ENCODE peak calls at places on chromosome X, in seven cellular contexts. Z, F, K, A, W, H and S are unnamed samples.

GRCh38 chrX:44872817-44873414 is at the start of gene KDM6A:
- DNase-seq in Z (peak), F (peak), K (peak), A (peak), W (peak), H (peak), S (peak)

GRCh38 chrX:132277953-132278614 is 58.8 kb upstream of the RAP2C start:
- DNase-seq in Z (no peak), F (no peak), K (no peak), A (no peak), W (no peak), H (no peak), S (no peak)

GRCh38 chrX:27336466-27337091 is 126.6 kb downstream of the PPP4R3C start:
- DNase-seq in Z (peak), F (peak), K (peak), A (peak), W (peak), H (peak), S (peak)

GRCh38 chrX:114508836-114509235 is 75.0 kb upstream of the HTR2C start:
- DNase-seq in Z (no peak), F (no peak), K (no peak), A (peak), W (no peak), H (peak), S (no peak)

GRCh38 chrX:73812256-73812655 is 249.3 kb downstream of the CHIC1 start:
- DNase-seq in Z (no peak), F (no peak), K (no peak), A (peak), W (no peak), H (no peak), S (no peak)

GRCh38 chrX:54166915-54167314 is 16.1 kb downstream of the FAM120C start:
- DNase-seq in Z (no peak), F (no peak), K (no peak), A (no peak), W (no peak), H (peak), S (no peak)

GRCh38 chrX:17042046-17042445 is 95.6 kb downstream of the REPS2 start:
- DNase-seq in Z (no peak), F (no peak), K (no peak), A (no peak), W (no peak), H (peak), S (no peak)

GRCh38 chrX:16552546-16552945 is 97.4 kb upstream of the S100G start:
- DNase-seq in Z (no peak), F (no peak), K (no peak), A (peak), W (no peak), H (peak), S (no peak)

GRCh38 chrX:45228126-45228525 is 27.4 kb upstream of the DIPK2B start:
- DNase-seq in Z (no peak), F (no peak), K (no peak), A (no peak), W (no peak), H (no peak), S (no peak)

GRCh38 chrX:331145-331771 is 12.7 kb upstream of the GTPBP6 start:
- DNase-seq in Z (no peak), F (peak), K (no peak), A (peak), W (no peak), H (peak), S (no peak)

GRCh38 chrX:107935664-107936433 is 46.3 kb downstream of the TEX13B start:
- DNase-seq in Z (no peak), F (peak), K (no peak), A (peak), W (peak), H (peak), S (no peak)

GRCh38 chrX:26649534-26649933 is 433.6 kb downstream of the MAGEB5 start:
- DNase-seq in Z (peak), F (no peak), K (no peak), A (peak), W (peak), H (peak), S (no peak)

GRCh38 chrX:76148753-76149152 is 24.1 kb upstream of the PBDC1 start:
- DNase-seq in Z (peak), F (peak), K (no peak), A (peak), W (peak), H (peak), S (no peak)

GRCh38 chrX:152819732-152820131 is 10.8 kb downstream of the CETN2 start:
- DNase-seq in Z (no peak), F (no peak), K (no peak), A (peak), W (no peak), H (peak), S (no peak)

GRCh38 chrX:42746606-42747005 is 31.4 kb downstream of the PPP1R2C start:
- DNase-seq in Z (no peak), F (no peak), K (no peak), A (peak), W (no peak), H (peak), S (no peak)

GRCh38 chrX:139691843-139692505 is 16.0 kb downstream of the MCF2 start:
- DNase-seq in Z (no peak), F (peak), K (peak), A (peak), W (peak), H (no peak), S (no peak)

GRCh38 chrX:21721175-21721574 is 36.7 kb downstream of the SMPX start:
- DNase-seq in Z (no peak), F (no peak), K (no peak), A (peak), W (no peak), H (no peak), S (no peak)

GRCh38 chrX:154827194-154827593 is 7.3 kb downstream of the SMIM9 start:
- DNase-seq in Z (no peak), F (no peak), K (no peak), A (no peak), W (no peak), H (no peak), S (no peak)

GRCh38 chrX:38850807-38851533 is 49.7 kb downstream of the MID1IP1 start:
- DNase-seq in Z (no peak), F (no peak), K (no peak), A (no peak), W (no peak), H (no peak), S (no peak)

GRCh38 chrX:139200793-139201192 is 329.7 kb upstream of the F9 start:
- DNase-seq in Z (no peak), F (no peak), K (no peak), A (peak), W (no peak), H (peak), S (no peak)

GRCh38 chrX:2820131-2820771 is 8.5 kb upstream of the GYG2 start:
- DNase-seq in Z (no peak), F (peak), K (no peak), A (no peak), W (peak), H (no peak), S (no peak)

GRCh38 chrX:133909888-133910287 is 75.5 kb downstream of the GPC3 start:
- DNase-seq in Z (no peak), F (no peak), K (no peak), A (no peak), W (no peak), H (no peak), S (no peak)

GRCh38 chrX:123087326-123087725 is 96.8 kb upstream of the GRIA3 start:
- DNase-seq in Z (peak), F (no peak), K (no peak), A (peak), W (no peak), H (no peak), S (no peak)

GRCh38 chrX:40434947-40435346 is 145.8 kb upstream of the ATP6AP2 start:
- DNase-seq in Z (no peak), F (peak), K (no peak), A (peak), W (peak), H (peak), S (no peak)

GRCh38 chrX:70434914-70435586 is 9.6 kb upstream of the DLG3 start:
- DNase-seq in Z (no peak), F (no peak), K (no peak), A (peak), W (peak), H (peak), S (no peak)

GRCh38 chrX:125744914-125745313 is 421.2 kb downstream of the DCAF12L2 start:
- DNase-seq in Z (no peak), F (no peak), K (no peak), A (no peak), W (no peak), H (no peak), S (no peak)

GRCh38 chrX:154436597-154437397 is at the start of gene GDI1:
- DNase-seq in Z (no peak), F (peak), K (no peak), A (peak), W (peak), H (peak), S (no peak)

GRCh38 chrX:1468250-1468772 is 15.6 kb upstream of the ASMTL start:
- DNase-seq in Z (no peak), F (peak), K (no peak), A (peak), W (no peak), H (no peak), S (no peak)

GRCh38 chrX:5646818-5647217 is 581.8 kb downstream of the NLGN4X start:
- DNase-seq in Z (no peak), F (no peak), K (no peak), A (no peak), W (no peak), H (no peak), S (no peak)

GRCh38 chrX:320126-320783 is 1.7 kb upstream of the GTPBP6 start:
- DNase-seq in Z (no peak), F (no peak), K (no peak), A (peak), W (no peak), H (peak), S (no peak)

GRCh38 chrX:42803320-42803719 is 25.4 kb upstream of the PPP1R2C start:
- DNase-seq in Z (no peak), F (no peak), K (no peak), A (peak), W (no peak), H (peak), S (no peak)

GRCh38 chrX:13487731-13488505 is 81.5 kb upstream of the EGFL6 start:
- DNase-seq in Z (peak), F (peak), K (peak), A (peak), W (peak), H (peak), S (peak)

GRCh38 chrX:132022115-132022862 is 813 bp upstream of the STK26 start:
- DNase-seq in Z (peak), F (no peak), K (no peak), A (peak), W (peak), H (peak), S (no peak)

DNA sequence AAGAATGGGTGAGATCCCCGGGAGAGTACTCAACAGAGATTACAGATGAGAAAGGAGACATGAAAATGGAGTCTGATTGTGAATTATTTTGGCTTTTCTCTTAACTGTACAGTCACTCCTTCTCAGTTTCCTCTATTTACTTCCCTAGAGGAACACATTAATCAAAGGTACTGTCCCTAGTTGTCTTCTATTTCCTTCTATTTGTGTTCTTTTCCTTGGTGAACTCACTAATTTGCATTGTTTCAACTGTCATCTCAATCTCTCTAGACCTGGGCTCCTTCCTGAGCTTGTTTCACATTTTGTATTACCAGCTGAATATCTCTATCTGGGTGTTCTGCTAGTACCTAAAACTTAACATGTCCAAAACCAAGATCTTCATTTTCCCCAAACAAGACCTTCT is 59.8 kb downstream of the ABCB7 start:
- DNase-seq in Z (no peak), F (no peak), K (no peak), A (no peak), W (no peak), H (no peak), S (no peak)
- H3K9ac ChIP-seq in Z (no peak), F (no peak), K (no peak), A (no peak), W (no peak), H (no peak), S (no peak)

DNA sequence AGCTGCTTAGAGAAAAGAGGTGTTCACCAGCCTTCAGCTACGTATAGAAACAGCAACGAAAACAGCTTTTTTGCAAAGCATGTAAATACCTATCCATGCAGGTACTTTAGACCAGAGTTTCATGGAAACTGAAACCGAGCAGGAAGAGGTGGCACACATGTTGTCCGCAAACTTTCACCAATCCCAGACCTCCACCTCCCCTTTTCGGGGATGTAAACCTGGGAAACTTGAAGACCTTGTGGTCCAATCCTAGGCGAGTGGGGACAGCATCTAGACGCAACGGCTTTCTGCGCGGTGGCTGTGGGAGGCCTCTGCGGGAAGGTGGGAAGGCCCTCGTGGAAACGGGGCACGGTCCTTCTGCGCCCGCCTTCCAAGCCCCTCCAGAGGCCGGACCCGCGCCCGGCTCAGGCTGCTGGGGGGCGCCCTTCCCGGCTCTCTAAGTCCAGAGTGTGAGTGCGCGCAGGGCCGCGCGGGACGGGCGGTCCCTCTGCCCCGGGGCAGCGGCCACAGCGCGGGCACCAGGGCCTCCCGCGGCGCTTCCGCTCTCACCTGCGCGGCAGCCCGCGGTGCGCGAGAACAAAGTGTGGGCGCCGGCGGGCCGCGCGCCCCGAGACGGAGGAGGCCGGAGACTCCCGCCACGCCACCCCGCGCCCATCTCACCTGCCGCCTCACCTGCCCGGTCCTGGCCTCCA is 831 bp upstream of the SHROOM2 start:
- DNase-seq in Z (no peak), F (no peak), K (no peak), A (no peak), W (no peak), H (no peak), S (no peak)
- H3K9ac ChIP-seq in Z (peak), F (peak), K (peak), A (no peak), W (peak), H (no peak), S (no peak)

DNA sequence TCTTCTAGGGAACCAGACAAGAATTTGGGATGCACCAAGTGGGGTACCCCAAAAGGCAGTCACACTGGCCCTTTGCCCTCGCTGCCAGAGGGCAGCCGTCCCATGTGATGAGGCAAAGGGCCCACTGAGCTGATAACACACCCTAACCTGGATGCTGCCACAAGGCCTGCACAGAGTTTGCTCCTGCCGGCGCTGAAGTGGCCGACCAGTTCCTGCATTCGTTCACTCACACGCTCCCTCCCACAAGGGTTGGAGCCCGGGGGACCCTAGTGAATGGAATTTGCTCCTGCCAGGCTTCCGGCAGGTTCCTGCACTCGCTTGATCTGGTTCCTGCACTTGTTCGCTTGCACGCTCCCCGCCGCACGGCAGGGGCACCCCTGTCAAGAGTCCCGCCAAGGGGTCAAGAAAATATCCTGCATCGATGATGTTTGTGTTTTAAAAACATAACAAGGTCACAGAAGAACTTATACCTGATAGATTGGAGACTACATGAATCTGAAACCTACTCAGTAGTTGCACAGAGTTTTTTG is 296.4 kb upstream of the VCX start:
- DNase-seq in Z (no peak), F (no peak), K (no peak), A (no peak), W (no peak), H (no peak), S (no peak)
- H3K9ac ChIP-seq in Z (no peak), F (no peak), K (no peak), A (no peak), W (no peak), H (no peak), S (no peak)

GRCh38 chrX:101385026-101385684 is 836 bp downstream of the BTK start:
- DNase-seq in Z (no peak), F (no peak), K (no peak), A (no peak), W (no peak), H (no peak), S (no peak)
- H3K9ac ChIP-seq in Z (no peak), F (no peak), K (no peak), A (no peak), W (no peak), H (no peak), S (no peak)

GRCh38 chrX:48936429-48937064 is 17.7 kb upstream of the PIM2 start:
- DNase-seq in Z (no peak), F (no peak), K (no peak), A (no peak), W (no peak), H (no peak), S (no peak)
- H3K9ac ChIP-seq in Z (no peak), F (no peak), K (no peak), A (no peak), W (peak), H (no peak), S (no peak)

GRCh38 chrX:33204889-33205288 is 6.5 kb downstream of the DMD start:
- DNase-seq in Z (no peak), F (no peak), K (no peak), A (no peak), W (no peak), H (peak), S (no peak)
- H3K9ac ChIP-seq in Z (no peak), F (no peak), K (no peak), A (no peak), W (no peak), H (no peak), S (no peak)

GRCh38 chrX:136192839-136193414 is 45.6 kb downstream of the FHL1 start:
- DNase-seq in Z (no peak), F (no peak), K (no peak), A (peak), W (no peak), H (no peak), S (no peak)
- H3K9ac ChIP-seq in Z (no peak), F (no peak), K (no peak), A (no peak), W (no peak), H (no peak), S (no peak)

DNA sequence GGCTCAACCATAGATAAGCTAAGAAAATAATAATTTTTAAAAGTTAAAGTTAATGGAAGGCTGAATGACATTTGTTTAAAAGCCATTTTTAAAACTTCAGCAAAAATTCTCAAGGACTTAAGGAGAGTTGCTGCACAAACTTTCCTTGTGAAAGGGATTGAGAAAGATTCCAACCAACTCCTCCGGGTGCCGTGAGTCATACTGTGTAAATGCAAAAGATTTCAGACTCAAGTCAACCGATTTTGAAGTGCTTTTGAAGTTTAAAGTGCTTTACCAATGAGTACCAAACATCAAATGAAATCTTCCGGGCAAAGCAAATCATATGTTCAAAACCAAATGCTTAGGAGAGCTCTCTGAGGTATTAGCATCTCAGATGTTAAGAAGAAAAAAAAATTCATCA is 31.4 kb downstream of the VCX2 start:
- DNase-seq in Z (no peak), F (no peak), K (no peak), A (peak), W (peak), H (peak), S (no peak)
- H3K9ac ChIP-seq in Z (no peak), F (no peak), K (no peak), A (no peak), W (no peak), H (no peak), S (no peak)

GRCh38 chrX:119690921-119691716 is 1.8 kb downstream of the SEPTIN6 start:
- DNase-seq in Z (no peak), F (no peak), K (no peak), A (peak), W (peak), H (peak), S (no peak)
- H3K9ac ChIP-seq in Z (peak), F (no peak), K (no peak), A (peak), W (no peak), H (no peak), S (no peak)

DNA sequence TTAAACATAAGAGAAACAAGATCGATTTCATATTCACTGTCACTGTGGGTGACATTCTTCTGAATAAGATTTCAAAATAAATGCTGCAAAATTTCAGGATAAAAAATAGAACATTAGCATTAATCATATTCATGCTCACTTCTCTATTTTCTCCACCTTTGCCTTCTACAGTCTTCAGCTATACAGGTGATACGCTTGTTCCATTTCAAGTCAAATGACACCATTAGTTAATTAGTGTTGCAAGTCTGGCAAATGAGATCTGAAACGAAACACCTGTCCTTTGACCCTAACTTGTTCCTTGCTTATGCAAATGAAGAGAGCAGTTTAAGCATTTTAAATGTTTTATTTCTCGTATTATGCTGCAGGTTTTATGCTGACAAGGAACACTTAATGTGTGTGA is 667.5 kb upstream of the MAGEB2 start:
- DNase-seq in Z (no peak), F (no peak), K (no peak), A (no peak), W (no peak), H (no peak), S (no peak)
- H3K9ac ChIP-seq in Z (no peak), F (no peak), K (no peak), A (no peak), W (no peak), H (no peak), S (no peak)